ENCODE peak calls at places on chromosomes 11 and 22, in eight cellular contexts. One of them, this sample, is unnamed.
A peak's percentile ranks its signal among the peaks of the same experiment; 100 is the strongest.

GRCh38 chr11:86678823-86679222 is 6.4 kb upstream of the ME3 start:
- DNase-seq in mucosa of descending colon: no peak
- DNase-seq in fibroblast of mammary gland: peak; percentile 43
- DNase-seq in osteoblast: peak; percentile 77
- DNase-seq in heart right ventricle: no peak
- DNase-seq in astrocyte of the spinal cord: peak; percentile 71
- DNase-seq in dorsolateral prefrontal cortex: no peak
- DNase-seq in progenitor cell of endocrine pancreas: no peak
- DNase-seq in this sample: no peak

GRCh38 chr11:108483163-108483562 is 15.0 kb downstream of the POGLUT3 start:
- DNase-seq in mucosa of descending colon: no peak
- DNase-seq in fibroblast of mammary gland: peak; percentile 8
- DNase-seq in osteoblast: no peak
- DNase-seq in heart right ventricle: no peak
- DNase-seq in astrocyte of the spinal cord: peak; percentile 50
- DNase-seq in dorsolateral prefrontal cortex: no peak
- DNase-seq in progenitor cell of endocrine pancreas: no peak
- DNase-seq in this sample: no peak

GRCh38 chr11:67613960-67614715 is 7.4 kb downstream of the NDUFV1 start:
- DNase-seq in mucosa of descending colon: peak; percentile 86
- DNase-seq in fibroblast of mammary gland: peak; percentile 24
- DNase-seq in osteoblast: peak; percentile 95
- DNase-seq in heart right ventricle: no peak
- DNase-seq in astrocyte of the spinal cord: peak; percentile 29
- DNase-seq in dorsolateral prefrontal cortex: no peak
- DNase-seq in progenitor cell of endocrine pancreas: peak; percentile 65
- DNase-seq in this sample: peak; percentile 84

GRCh38 chr11:7490054-7490453 is 4.7 kb downstream of the OLFML1 start:
- DNase-seq in mucosa of descending colon: no peak
- DNase-seq in fibroblast of mammary gland: peak; percentile 80
- DNase-seq in osteoblast: peak; percentile 77
- DNase-seq in heart right ventricle: no peak
- DNase-seq in astrocyte of the spinal cord: peak; percentile 7
- DNase-seq in dorsolateral prefrontal cortex: no peak
- DNase-seq in progenitor cell of endocrine pancreas: no peak
- DNase-seq in this sample: no peak

GRCh38 chr22:42863349-42863911 is 6.4 kb upstream of the ARFGAP3 start:
- DNase-seq in mucosa of descending colon: no peak
- DNase-seq in fibroblast of mammary gland: peak; percentile 90
- DNase-seq in osteoblast: peak; percentile 93
- DNase-seq in heart right ventricle: no peak
- DNase-seq in astrocyte of the spinal cord: peak; percentile 95
- DNase-seq in dorsolateral prefrontal cortex: no peak
- DNase-seq in progenitor cell of endocrine pancreas: no peak
- DNase-seq in this sample: no peak

GRCh38 chr11:77590194-77590591 is 440 bp downstream of the AQP11 start:
- DNase-seq in mucosa of descending colon: no peak
- DNase-seq in fibroblast of mammary gland: peak; percentile 59
- DNase-seq in osteoblast: peak; percentile 77
- DNase-seq in heart right ventricle: peak; percentile 22
- DNase-seq in astrocyte of the spinal cord: peak; percentile 35
- DNase-seq in dorsolateral prefrontal cortex: peak; percentile 64
- DNase-seq in progenitor cell of endocrine pancreas: peak; percentile 20
- DNase-seq in this sample: no peak

GRCh38 chr11:121520243-121521144 is 67.7 kb upstream of the SORL1-AS1 start:
- DNase-seq in mucosa of descending colon: no peak
- DNase-seq in fibroblast of mammary gland: peak; percentile 92
- DNase-seq in osteoblast: no peak
- DNase-seq in heart right ventricle: no peak
- DNase-seq in astrocyte of the spinal cord: peak; percentile 16
- DNase-seq in dorsolateral prefrontal cortex: no peak
- DNase-seq in progenitor cell of endocrine pancreas: no peak
- DNase-seq in this sample: no peak

GRCh38 chr11:74265256-74265655 is 46.2 kb downstream of the P4HA3 start:
- DNase-seq in mucosa of descending colon: no peak
- DNase-seq in fibroblast of mammary gland: no peak
- DNase-seq in osteoblast: no peak
- DNase-seq in heart right ventricle: no peak
- DNase-seq in astrocyte of the spinal cord: no peak
- DNase-seq in dorsolateral prefrontal cortex: no peak
- DNase-seq in progenitor cell of endocrine pancreas: no peak
- DNase-seq in this sample: no peak

GRCh38 chr11:65574963-65575567 is 788 bp upstream of the EHBP1L1 start:
- DNase-seq in mucosa of descending colon: peak; percentile 74
- DNase-seq in fibroblast of mammary gland: peak; percentile 25
- DNase-seq in osteoblast: peak; percentile 95
- DNase-seq in heart right ventricle: no peak
- DNase-seq in astrocyte of the spinal cord: no peak
- DNase-seq in dorsolateral prefrontal cortex: no peak
- DNase-seq in progenitor cell of endocrine pancreas: no peak
- DNase-seq in this sample: no peak

GRCh38 chr11:65653229-65654225 is 9.2 kb downstream of the RELA start:
- DNase-seq in mucosa of descending colon: peak; percentile 54
- DNase-seq in fibroblast of mammary gland: no peak
- DNase-seq in osteoblast: peak; percentile 39
- DNase-seq in heart right ventricle: no peak
- DNase-seq in astrocyte of the spinal cord: no peak
- DNase-seq in dorsolateral prefrontal cortex: no peak
- DNase-seq in progenitor cell of endocrine pancreas: no peak
- DNase-seq in this sample: no peak

GRCh38 chr11:78045851-78046485 is 17.7 kb upstream of the THRSP start:
- DNase-seq in mucosa of descending colon: peak; percentile 84
- DNase-seq in fibroblast of mammary gland: peak; percentile 57
- DNase-seq in osteoblast: peak; percentile 94
- DNase-seq in heart right ventricle: peak; percentile 78
- DNase-seq in astrocyte of the spinal cord: peak; percentile 68
- DNase-seq in dorsolateral prefrontal cortex: peak; percentile 80
- DNase-seq in progenitor cell of endocrine pancreas: peak; percentile 82
- DNase-seq in this sample: peak; percentile 89

GRCh38 chr22:29346659-29347058 is 31.2 kb upstream of the RASL10A start:
- DNase-seq in mucosa of descending colon: no peak
- DNase-seq in fibroblast of mammary gland: no peak
- DNase-seq in osteoblast: peak; percentile 35
- DNase-seq in heart right ventricle: no peak
- DNase-seq in astrocyte of the spinal cord: no peak
- DNase-seq in dorsolateral prefrontal cortex: peak; percentile 54
- DNase-seq in progenitor cell of endocrine pancreas: no peak
- DNase-seq in this sample: no peak

DNA sequence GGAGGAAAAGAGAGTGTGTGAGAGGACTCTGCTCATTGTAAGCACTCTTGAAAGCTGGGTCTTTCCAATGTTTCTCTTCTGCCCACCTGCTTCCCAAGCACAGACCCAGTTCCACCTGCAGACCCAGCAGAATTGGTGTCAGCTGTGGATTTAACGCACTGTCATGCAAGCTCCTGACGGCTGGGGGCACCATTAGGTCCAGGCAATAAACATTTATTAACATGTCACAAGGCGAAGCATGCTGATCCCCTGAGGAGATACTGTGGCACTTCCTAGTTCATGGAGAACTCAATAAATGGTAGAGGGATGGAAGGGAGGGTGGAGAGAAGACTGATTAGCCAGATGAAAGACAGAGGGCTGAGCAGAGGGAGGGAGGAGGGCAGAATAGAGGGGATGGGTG is 68.3 kb upstream of the TSPAN18 start:
- DNase-seq in mucosa of descending colon: no peak
- DNase-seq in fibroblast of mammary gland: no peak
- DNase-seq in osteoblast: peak; percentile 86
- DNase-seq in heart right ventricle: no peak
- DNase-seq in astrocyte of the spinal cord: no peak
- DNase-seq in dorsolateral prefrontal cortex: no peak
- DNase-seq in progenitor cell of endocrine pancreas: no peak
- DNase-seq in this sample: peak; percentile 32
- TF ChIP-seq CTCF in mucosa of descending colon: no peak
- TF ChIP-seq CTCF in fibroblast of mammary gland: no peak
- TF ChIP-seq CTCF in osteoblast: peak; percentile 45
- TF ChIP-seq CTCF in heart right ventricle: peak; percentile 16
- TF ChIP-seq CTCF in astrocyte of the spinal cord: peak; percentile 24
- TF ChIP-seq CTCF in dorsolateral prefrontal cortex: no peak
- TF ChIP-seq CTCF in progenitor cell of endocrine pancreas: peak; percentile 32
- TF ChIP-seq CTCF in this sample: peak; percentile 28

DNA sequence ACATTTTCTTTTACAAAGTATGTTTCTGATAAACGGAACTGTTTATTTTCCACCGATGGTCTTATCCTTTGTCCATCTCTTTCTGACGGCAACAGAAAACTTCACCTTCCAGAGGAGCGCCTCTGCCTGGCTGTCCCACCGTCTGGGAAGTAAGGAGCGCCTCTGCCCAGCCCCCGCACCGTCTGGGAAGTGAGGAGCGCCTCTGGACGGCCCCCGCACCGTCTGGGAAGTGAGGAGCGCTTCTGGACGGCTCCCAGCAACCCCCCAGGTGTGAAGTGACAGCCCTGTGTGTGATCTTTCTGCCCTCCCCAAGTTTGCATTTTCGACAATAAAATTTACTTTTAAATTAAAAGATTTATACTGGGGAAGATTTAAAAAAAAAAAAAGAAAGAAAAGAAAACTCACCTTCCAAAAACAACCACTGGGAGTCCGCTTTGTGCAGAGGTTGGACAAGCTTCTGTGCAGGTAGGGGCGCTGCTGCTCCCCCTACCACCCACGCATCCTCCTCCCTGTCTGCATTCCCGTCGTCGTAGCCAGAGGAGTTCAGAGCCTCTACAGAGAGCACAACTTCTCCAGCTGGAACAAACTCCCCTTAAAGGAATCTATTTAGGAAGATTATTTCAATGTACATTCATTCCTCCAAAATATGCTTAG is 1.0 kb upstream of the APOBEC3B start:
- DNase-seq in mucosa of descending colon: peak; percentile 61
- DNase-seq in fibroblast of mammary gland: peak; percentile 5
- DNase-seq in osteoblast: peak; percentile 69
- DNase-seq in heart right ventricle: no peak
- DNase-seq in astrocyte of the spinal cord: no peak
- DNase-seq in dorsolateral prefrontal cortex: no peak
- DNase-seq in progenitor cell of endocrine pancreas: no peak
- DNase-seq in this sample: peak; percentile 33
- TF ChIP-seq CTCF in mucosa of descending colon: no peak
- TF ChIP-seq CTCF in fibroblast of mammary gland: no peak
- TF ChIP-seq CTCF in osteoblast: peak; percentile 31
- TF ChIP-seq CTCF in heart right ventricle: peak; percentile 17
- TF ChIP-seq CTCF in astrocyte of the spinal cord: peak; percentile 20
- TF ChIP-seq CTCF in dorsolateral prefrontal cortex: no peak
- TF ChIP-seq CTCF in progenitor cell of endocrine pancreas: peak; percentile 57
- TF ChIP-seq CTCF in this sample: peak; percentile 28

GRCh38 chr22:37139762-37140161 is 10.0 kb downstream of the IL2RB start:
- DNase-seq in mucosa of descending colon: no peak
- DNase-seq in fibroblast of mammary gland: no peak
- DNase-seq in osteoblast: peak; percentile 70
- DNase-seq in heart right ventricle: no peak
- DNase-seq in astrocyte of the spinal cord: no peak
- DNase-seq in dorsolateral prefrontal cortex: no peak
- DNase-seq in progenitor cell of endocrine pancreas: no peak
- DNase-seq in this sample: no peak
- TF ChIP-seq CTCF in mucosa of descending colon: no peak
- TF ChIP-seq CTCF in fibroblast of mammary gland: no peak
- TF ChIP-seq CTCF in osteoblast: no peak
- TF ChIP-seq CTCF in heart right ventricle: no peak
- TF ChIP-seq CTCF in astrocyte of the spinal cord: no peak
- TF ChIP-seq CTCF in dorsolateral prefrontal cortex: no peak
- TF ChIP-seq CTCF in progenitor cell of endocrine pancreas: no peak
- TF ChIP-seq CTCF in this sample: no peak

DNA sequence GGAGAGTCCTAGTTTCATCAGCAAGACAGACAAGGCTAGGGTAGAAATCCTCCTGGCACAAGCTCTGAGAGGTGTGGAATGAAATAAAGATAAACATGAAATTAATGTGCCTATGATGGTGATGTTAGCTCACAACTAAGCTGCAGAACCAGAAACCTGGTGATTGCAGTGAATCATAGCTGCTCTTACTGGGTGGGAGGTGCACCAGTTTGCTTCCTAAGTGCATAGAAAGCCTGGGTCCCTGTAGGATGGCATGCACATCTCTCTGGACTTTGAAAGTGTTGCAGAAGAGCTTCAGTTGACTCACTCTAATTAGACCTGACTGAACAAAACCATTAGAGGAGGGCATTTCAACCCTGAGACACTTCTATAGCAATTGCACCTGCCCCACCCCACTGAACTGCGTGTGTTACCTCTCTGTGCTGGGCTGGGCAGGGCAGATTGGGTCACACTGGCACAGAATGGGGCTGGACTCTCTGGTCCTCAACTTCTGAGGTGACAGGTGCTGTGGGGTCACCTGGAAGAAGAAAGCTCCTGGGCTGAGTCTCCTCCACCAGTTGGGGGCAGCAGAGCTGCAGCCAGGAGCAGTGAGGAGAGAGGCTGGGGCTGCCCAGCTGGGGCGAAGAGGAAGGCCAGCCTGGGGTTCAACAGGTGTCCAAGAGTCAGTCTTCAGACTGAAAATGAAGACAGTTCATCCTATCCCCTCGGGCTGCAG is 57.9 kb downstream of the GGTLC2 start:
- DNase-seq in mucosa of descending colon: no peak
- DNase-seq in fibroblast of mammary gland: peak; percentile 65
- DNase-seq in osteoblast: peak; percentile 30
- DNase-seq in heart right ventricle: no peak
- DNase-seq in astrocyte of the spinal cord: no peak
- DNase-seq in dorsolateral prefrontal cortex: no peak
- DNase-seq in progenitor cell of endocrine pancreas: peak; percentile 20
- DNase-seq in this sample: no peak
- TF ChIP-seq CTCF in mucosa of descending colon: peak; percentile 10
- TF ChIP-seq CTCF in fibroblast of mammary gland: peak; percentile 49
- TF ChIP-seq CTCF in osteoblast: peak; percentile 9
- TF ChIP-seq CTCF in heart right ventricle: no peak
- TF ChIP-seq CTCF in astrocyte of the spinal cord: peak; percentile 35
- TF ChIP-seq CTCF in dorsolateral prefrontal cortex: no peak
- TF ChIP-seq CTCF in progenitor cell of endocrine pancreas: peak; percentile 64
- TF ChIP-seq CTCF in this sample: peak; percentile 16

This sample was measured in nephron progenitor cell.